ENCODE peak calls at places on chromosomes 13 and 19, in seven cellular contexts. One of them, this sample, is unnamed.
A peak's percentile ranks its signal among the peaks of the same experiment; 100 is the strongest.

GRCh38 chr13:22278336-22278929 is 607.6 kb downstream of the FGF9 start:
- DNase-seq in A549: peak; percentile 11
- DNase-seq in neuronal stem cell: peak; percentile 8
- DNase-seq in CD8-positive, alpha-beta memory T cell: peak; percentile 48
- DNase-seq in ascending aorta: no peak
- DNase-seq in lower lobe of right lung: no peak
- DNase-seq in effector memory CD4-positive, alpha-beta T cell: peak; percentile 24
- DNase-seq in this sample: no peak

GRCh38 chr19:4719499-4719866 is 4.2 kb downstream of the DPP9 start:
- DNase-seq in effector memory CD4-positive, alpha-beta T cell: no peak
- DNase-seq in lower lobe of right lung: peak; percentile 29
- DNase-seq in ascending aorta: no peak
- DNase-seq in neuronal stem cell: no peak
- DNase-seq in CD8-positive, alpha-beta memory T cell: no peak
- DNase-seq in A549: no peak
- DNase-seq in this sample: no peak

GRCh38 chr19:9958451-9958850 is 22.1 kb upstream of the OLFM2 start:
- DNase-seq in lower lobe of right lung: no peak
- DNase-seq in neuronal stem cell: no peak
- DNase-seq in ascending aorta: no peak
- DNase-seq in A549: no peak
- DNase-seq in effector memory CD4-positive, alpha-beta T cell: no peak
- DNase-seq in CD8-positive, alpha-beta memory T cell: no peak
- DNase-seq in this sample: no peak

GRCh38 chr13:109955598-109955997 is 169.2 kb upstream of the IRS2 start:
- DNase-seq in A549: no peak
- DNase-seq in neuronal stem cell: no peak
- DNase-seq in ascending aorta: no peak
- DNase-seq in lower lobe of right lung: no peak
- DNase-seq in effector memory CD4-positive, alpha-beta T cell: no peak
- DNase-seq in CD8-positive, alpha-beta memory T cell: no peak
- DNase-seq in this sample: no peak

GRCh38 chr13:47628666-47629065 is 372.4 kb downstream of the SUCLA2 start:
- DNase-seq in effector memory CD4-positive, alpha-beta T cell: no peak
- DNase-seq in CD8-positive, alpha-beta memory T cell: no peak
- DNase-seq in neuronal stem cell: no peak
- DNase-seq in lower lobe of right lung: no peak
- DNase-seq in A549: no peak
- DNase-seq in ascending aorta: no peak
- DNase-seq in this sample: no peak

GRCh38 chr19:30755581-30755980 is 383.4 kb downstream of the ZNF536 start:
- DNase-seq in effector memory CD4-positive, alpha-beta T cell: no peak
- DNase-seq in lower lobe of right lung: no peak
- DNase-seq in ascending aorta: no peak
- DNase-seq in A549: no peak
- DNase-seq in CD8-positive, alpha-beta memory T cell: no peak
- DNase-seq in neuronal stem cell: no peak
- DNase-seq in this sample: no peak

GRCh38 chr19:27720155-27720554 is 1492.8 kb downstream of the UQCRFS1 start:
- DNase-seq in CD8-positive, alpha-beta memory T cell: no peak
- DNase-seq in lower lobe of right lung: no peak
- DNase-seq in ascending aorta: no peak
- DNase-seq in A549: no peak
- DNase-seq in effector memory CD4-positive, alpha-beta T cell: no peak
- DNase-seq in neuronal stem cell: no peak
- DNase-seq in this sample: no peak

GRCh38 chr19:4482721-4483120 is 10.6 kb downstream of the HDGFL2 start:
- DNase-seq in ascending aorta: no peak
- DNase-seq in CD8-positive, alpha-beta memory T cell: no peak
- DNase-seq in A549: no peak
- DNase-seq in lower lobe of right lung: no peak
- DNase-seq in effector memory CD4-positive, alpha-beta T cell: no peak
- DNase-seq in neuronal stem cell: no peak
- DNase-seq in this sample: no peak

GRCh38 chr19:49442354-49442753 is 1.0 kb upstream of the SLC17A7 start:
- DNase-seq in effector memory CD4-positive, alpha-beta T cell: no peak
- DNase-seq in ascending aorta: no peak
- DNase-seq in A549: peak; percentile 56
- DNase-seq in neuronal stem cell: no peak
- DNase-seq in lower lobe of right lung: no peak
- DNase-seq in CD8-positive, alpha-beta memory T cell: no peak
- DNase-seq in this sample: no peak

GRCh38 chr19:2477732-2478191 is 1.8 kb downstream of the GADD45B start:
- DNase-seq in lower lobe of right lung: peak; percentile 55
- DNase-seq in CD8-positive, alpha-beta memory T cell: no peak
- DNase-seq in A549: peak; percentile 63
- DNase-seq in ascending aorta: no peak
- DNase-seq in neuronal stem cell: no peak
- DNase-seq in effector memory CD4-positive, alpha-beta T cell: no peak
- DNase-seq in this sample: no peak

GRCh38 chr13:57595775-57596174 is 35.8 kb upstream of the PCDH17 start:
- DNase-seq in effector memory CD4-positive, alpha-beta T cell: no peak
- DNase-seq in CD8-positive, alpha-beta memory T cell: no peak
- DNase-seq in A549: no peak
- DNase-seq in lower lobe of right lung: no peak
- DNase-seq in ascending aorta: no peak
- DNase-seq in neuronal stem cell: no peak
- DNase-seq in this sample: no peak

DNA sequence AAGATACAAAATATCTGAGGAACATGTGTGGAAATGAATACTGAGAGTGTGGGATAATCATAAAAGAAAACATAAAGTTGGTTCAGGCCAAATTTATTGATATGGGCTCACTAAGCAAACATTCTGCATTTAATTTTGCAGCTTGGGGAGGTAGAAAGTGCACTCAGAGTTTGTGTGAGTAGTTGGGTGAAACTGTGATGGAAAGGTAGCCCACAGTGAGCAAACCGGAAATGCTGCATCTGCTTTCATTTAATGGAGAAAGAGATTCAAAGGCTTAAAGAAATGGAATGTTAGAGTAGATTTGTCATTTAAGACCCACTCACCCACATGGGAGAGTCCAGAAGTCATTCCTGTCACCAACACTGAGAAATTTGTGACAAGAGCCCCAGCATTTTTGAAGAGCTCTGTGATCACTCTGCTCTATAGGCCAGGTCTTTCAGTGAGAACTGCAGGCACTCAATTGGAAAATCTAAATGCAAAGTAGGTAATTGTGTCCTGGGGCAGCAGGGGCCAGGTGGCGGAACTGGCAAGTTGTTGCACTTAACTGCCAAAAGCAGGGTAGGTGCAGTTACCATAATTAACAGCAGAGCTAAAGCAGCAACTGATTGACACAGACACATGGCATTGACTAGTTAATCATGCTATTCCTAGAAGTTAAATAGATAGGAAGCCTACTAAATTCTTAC is 1228.3 kb upstream of the PCDH20 start:
- DNase-seq in A549: no peak
- DNase-seq in effector memory CD4-positive, alpha-beta T cell: no peak
- DNase-seq in ascending aorta: no peak
- DNase-seq in neuronal stem cell: no peak
- DNase-seq in CD8-positive, alpha-beta memory T cell: no peak
- DNase-seq in lower lobe of right lung: no peak
- DNase-seq in this sample: no peak
- H3K27ac ChIP-seq in A549: no peak overlapping the region
- H3K27ac ChIP-seq in effector memory CD4-positive, alpha-beta T cell: no peak overlapping the region
- H3K27ac ChIP-seq in ascending aorta: no peak overlapping the region
- H3K27ac ChIP-seq in neuronal stem cell: no peak overlapping the region
- H3K27ac ChIP-seq in CD8-positive, alpha-beta memory T cell: no peak overlapping the region
- H3K27ac ChIP-seq in lower lobe of right lung: no peak overlapping the region
- H3K27ac ChIP-seq in this sample: no peak overlapping the region

GRCh38 chr19:16579381-16579780 is 7.2 kb upstream of the SLC35E1 start:
- DNase-seq in neuronal stem cell: no peak
- DNase-seq in A549: no peak
- DNase-seq in ascending aorta: no peak
- DNase-seq in effector memory CD4-positive, alpha-beta T cell: no peak
- DNase-seq in lower lobe of right lung: no peak
- DNase-seq in CD8-positive, alpha-beta memory T cell: no peak
- DNase-seq in this sample: no peak
- H3K4me1 ChIP-seq in neuronal stem cell: peaks cover 8% of the 10 kb centered on the region
- H3K4me1 ChIP-seq in A549: peaks cover 16% of the 10 kb centered on the region
- H3K4me1 ChIP-seq in ascending aorta: peaks cover 11% of the 10 kb centered on the region
- H3K4me1 ChIP-seq in effector memory CD4-positive, alpha-beta T cell: peaks cover 22% of the 10 kb centered on the region
- H3K4me1 ChIP-seq in lower lobe of right lung: peaks cover 50% of the 10 kb centered on the region
- H3K4me1 ChIP-seq in CD8-positive, alpha-beta memory T cell: peaks cover 42% of the 10 kb centered on the region
- H3K4me1 ChIP-seq in this sample: peaks cover 31% of the 10 kb centered on the region

GRCh38 chr19:33332248-33332647 is 29.9 kb upstream of the CEBPA start:
- DNase-seq in neuronal stem cell: no peak
- DNase-seq in effector memory CD4-positive, alpha-beta T cell: no peak
- DNase-seq in ascending aorta: no peak
- DNase-seq in CD8-positive, alpha-beta memory T cell: no peak
- DNase-seq in lower lobe of right lung: peak; percentile 54
- DNase-seq in A549: no peak
- DNase-seq in this sample: no peak

GRCh38 chr19:33335446-33335845 is 33.1 kb upstream of the CEBPA start:
- DNase-seq in A549: no peak
- DNase-seq in effector memory CD4-positive, alpha-beta T cell: no peak
- DNase-seq in lower lobe of right lung: no peak
- DNase-seq in CD8-positive, alpha-beta memory T cell: no peak
- DNase-seq in neuronal stem cell: no peak
- DNase-seq in ascending aorta: no peak
- DNase-seq in this sample: no peak

GRCh38 chr19:33333615-33334014 is 31.3 kb upstream of the CEBPA start:
- DNase-seq in A549: no peak
- DNase-seq in lower lobe of right lung: no peak
- DNase-seq in CD8-positive, alpha-beta memory T cell: no peak
- DNase-seq in effector memory CD4-positive, alpha-beta T cell: no peak
- DNase-seq in ascending aorta: no peak
- DNase-seq in neuronal stem cell: no peak
- DNase-seq in this sample: no peak

GRCh38 chr19:33333151-33333550 is 30.8 kb upstream of the CEBPA start:
- DNase-seq in A549: no peak
- DNase-seq in CD8-positive, alpha-beta memory T cell: no peak
- DNase-seq in ascending aorta: no peak
- DNase-seq in neuronal stem cell: no peak
- DNase-seq in effector memory CD4-positive, alpha-beta T cell: no peak
- DNase-seq in lower lobe of right lung: no peak
- DNase-seq in this sample: no peak

GRCh38 chr19:33334271-33334670 is 31.9 kb upstream of the CEBPA start:
- DNase-seq in A549: no peak
- DNase-seq in ascending aorta: no peak
- DNase-seq in lower lobe of right lung: no peak
- DNase-seq in CD8-positive, alpha-beta memory T cell: no peak
- DNase-seq in neuronal stem cell: no peak
- DNase-seq in effector memory CD4-positive, alpha-beta T cell: no peak
- DNase-seq in this sample: no peak
- H3K27ac ChIP-seq in A549: no peak overlapping the region
- H3K27ac ChIP-seq in ascending aorta: no peak overlapping the region
- H3K27ac ChIP-seq in lower lobe of right lung: no peak overlapping the region
- H3K27ac ChIP-seq in CD8-positive, alpha-beta memory T cell: no peak overlapping the region
- H3K27ac ChIP-seq in neuronal stem cell: no peak overlapping the region
- H3K27ac ChIP-seq in effector memory CD4-positive, alpha-beta T cell: no peak overlapping the region
- H3K27ac ChIP-seq in this sample: no peak overlapping the region

GRCh38 chr19:37983916-37984315 is 76.9 kb downstream of the SIPA1L3 start:
- DNase-seq in lower lobe of right lung: peak; percentile 25
- DNase-seq in neuronal stem cell: no peak
- DNase-seq in A549: no peak
- DNase-seq in effector memory CD4-positive, alpha-beta T cell: no peak
- DNase-seq in CD8-positive, alpha-beta memory T cell: no peak
- DNase-seq in ascending aorta: no peak
- DNase-seq in this sample: no peak
- H3K4me1 ChIP-seq in lower lobe of right lung: peaks cover 34% of the 10 kb centered on the region
- H3K4me1 ChIP-seq in neuronal stem cell: peaks cover 11% of the 10 kb centered on the region
- H3K4me1 ChIP-seq in A549: peaks cover 26% of the 10 kb centered on the region
- H3K4me1 ChIP-seq in effector memory CD4-positive, alpha-beta T cell: no peaks in the 10 kb centered on the region
- H3K4me1 ChIP-seq in CD8-positive, alpha-beta memory T cell: peaks cover 8% of the 10 kb centered on the region
- H3K4me1 ChIP-seq in ascending aorta: no peaks in the 10 kb centered on the region
- H3K4me1 ChIP-seq in this sample: peaks cover 29% of the 10 kb centered on the region

This sample was measured in upper lobe of right lung.